ENCODE peak calls at places on chromosomes 13 and 19, in six cellular contexts. One of them, this sample, is unnamed.

GRCh38 chr19:9848761-9849160 is 13.6 kb downstream of the PIN1 start:
- DNase-seq in HCT116: no peak
- DNase-seq in suprapubic skin: no peak
- DNase-seq in sigmoid colon: no peak
- DNase-seq in K562: no peak
- DNase-seq in prostate gland: no peak
- DNase-seq in this sample: no peak

GRCh38 chr13:36412736-36413135 is 19.6 kb upstream of the CCNA1 start:
- DNase-seq in prostate gland: no peak
- DNase-seq in sigmoid colon: no peak
- DNase-seq in HCT116: no peak
- DNase-seq in K562: no peak
- DNase-seq in suprapubic skin: no peak
- DNase-seq in this sample: no peak

GRCh38 chr13:111467111-111467890 is 146.9 kb downstream of the TEX29 start:
- DNase-seq in K562: no peak
- DNase-seq in prostate gland: no peak
- DNase-seq in HCT116: no peak
- DNase-seq in sigmoid colon: no peak
- DNase-seq in suprapubic skin: peak; percentile 67
- DNase-seq in this sample: peak; percentile 79

GRCh38 chr13:28628250-28628649 is 30.7 kb upstream of the POMP start:
- DNase-seq in K562: no peak
- DNase-seq in prostate gland: no peak
- DNase-seq in suprapubic skin: no peak
- DNase-seq in HCT116: no peak
- DNase-seq in sigmoid colon: no peak
- DNase-seq in this sample: no peak

GRCh38 chr13:71240906-71241305 is 626.1 kb downstream of the DACH1 start:
- DNase-seq in sigmoid colon: no peak
- DNase-seq in suprapubic skin: no peak
- DNase-seq in prostate gland: no peak
- DNase-seq in K562: no peak
- DNase-seq in HCT116: no peak
- DNase-seq in this sample: no peak

GRCh38 chr19:2148482-2149135 is 2.8 kb downstream of the AP3D1 start:
- DNase-seq in HCT116: no peak
- DNase-seq in prostate gland: no peak
- DNase-seq in suprapubic skin: no peak
- DNase-seq in K562: no peak
- DNase-seq in sigmoid colon: no peak
- DNase-seq in this sample: no peak

GRCh38 chr19:30682576-30683536 is 310.7 kb downstream of the ZNF536 start:
- DNase-seq in prostate gland: peak; percentile 59
- DNase-seq in sigmoid colon: peak; percentile 85
- DNase-seq in suprapubic skin: no peak
- DNase-seq in HCT116: peak; percentile 12
- DNase-seq in K562: peak; percentile 82
- DNase-seq in this sample: no peak

GRCh38 chr19:1102407-1103106 is 1.2 kb upstream of the GPX4 start:
- DNase-seq in K562: no peak
- DNase-seq in suprapubic skin: no peak
- DNase-seq in sigmoid colon: no peak
- DNase-seq in HCT116: peak; percentile 95
- DNase-seq in prostate gland: peak; percentile 55
- DNase-seq in this sample: no peak

GRCh38 chr13:106587787-106588186 is 19.9 kb upstream of the ARGLU1 start:
- DNase-seq in HCT116: no peak
- DNase-seq in sigmoid colon: no peak
- DNase-seq in suprapubic skin: no peak
- DNase-seq in K562: no peak
- DNase-seq in prostate gland: no peak
- DNase-seq in this sample: no peak

GRCh38 chr13:101217086-101217485 is 199.2 kb downstream of the NALCN start:
- DNase-seq in HCT116: no peak
- DNase-seq in sigmoid colon: no peak
- DNase-seq in prostate gland: no peak
- DNase-seq in K562: no peak
- DNase-seq in suprapubic skin: no peak
- DNase-seq in this sample: no peak

GRCh38 chr19:7685546-7686445 is 5.2 kb downstream of the TRAPPC5 start:
- DNase-seq in K562: no peak
- DNase-seq in suprapubic skin: no peak
- DNase-seq in sigmoid colon: no peak
- DNase-seq in HCT116: no peak
- DNase-seq in prostate gland: no peak
- DNase-seq in this sample: no peak

GRCh38 chr19:39405930-39406655 is 554 bp upstream of the ZFP36 start:
- DNase-seq in prostate gland: peak; percentile 81
- DNase-seq in suprapubic skin: no peak
- DNase-seq in HCT116: no peak
- DNase-seq in K562: no peak
- DNase-seq in sigmoid colon: no peak
- DNase-seq in this sample: no peak

GRCh38 chr13:85798999-85799646 is at the start of gene SLITRK6:
- DNase-seq in prostate gland: peak; percentile 74
- DNase-seq in K562: no peak
- DNase-seq in sigmoid colon: no peak
- DNase-seq in suprapubic skin: no peak
- DNase-seq in HCT116: peak; percentile 15
- DNase-seq in this sample: no peak

DNA sequence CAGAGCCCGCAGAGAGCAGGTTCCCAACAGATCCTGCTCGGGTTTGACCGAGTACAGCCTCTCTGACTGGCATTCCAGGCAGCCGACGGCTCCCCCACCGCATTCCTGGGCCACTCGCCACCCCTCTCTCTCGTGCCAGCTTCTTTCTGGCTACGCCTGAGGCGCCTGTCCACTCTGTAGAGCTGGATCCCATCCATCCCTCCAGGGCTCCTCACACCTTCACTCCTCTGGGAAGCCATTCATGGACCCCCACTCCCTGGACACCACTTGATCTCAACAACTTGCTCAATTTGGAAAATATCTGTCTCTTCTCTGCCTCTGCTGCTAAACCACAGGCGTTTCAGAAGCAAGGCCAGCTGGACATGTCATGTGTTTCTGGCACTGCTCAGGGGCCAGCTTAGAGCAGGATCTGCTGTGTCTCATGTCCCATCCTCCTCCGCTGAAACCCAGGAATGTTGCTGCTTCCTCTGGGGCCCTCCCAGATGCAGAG is 30.6 kb upstream of the ATP1A3 start:
- DNase-seq in prostate gland: no peak
- DNase-seq in suprapubic skin: no peak
- DNase-seq in HCT116: no peak
- DNase-seq in K562: no peak
- DNase-seq in sigmoid colon: peak; percentile 77
- DNase-seq in this sample: no peak
- TF ChIP-seq POLR2AphosphoS5 in prostate gland: no peak
- TF ChIP-seq POLR2AphosphoS5 in suprapubic skin: no peak
- TF ChIP-seq POLR2AphosphoS5 in HCT116: no peak
- TF ChIP-seq POLR2AphosphoS5 in K562: no peak
- TF ChIP-seq POLR2AphosphoS5 in sigmoid colon: peak; percentile 88
- TF ChIP-seq POLR2AphosphoS5 in this sample: no peak

DNA sequence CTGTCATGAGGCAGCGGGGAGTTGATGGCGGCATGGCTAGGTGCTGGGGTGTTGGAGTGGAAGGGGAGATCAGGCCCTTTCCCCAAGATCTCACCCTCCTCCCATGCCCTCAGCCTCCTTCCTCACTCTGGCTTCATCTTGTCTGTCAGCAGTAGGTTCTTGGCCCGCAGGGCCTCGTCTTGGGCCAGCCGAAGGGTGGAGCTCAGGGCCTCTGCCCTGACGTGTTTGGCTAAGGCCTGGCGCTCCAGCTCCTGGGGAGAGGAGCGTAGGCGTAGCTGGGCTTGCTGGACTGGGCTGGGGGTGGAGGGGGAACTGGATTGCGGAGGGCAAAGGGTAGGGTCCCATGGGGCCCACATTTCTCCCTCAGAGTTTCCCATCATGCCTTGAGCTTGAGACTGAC is 23.2 kb downstream of the TSKS start:
- DNase-seq in K562: no peak
- DNase-seq in suprapubic skin: no peak
- DNase-seq in sigmoid colon: no peak
- DNase-seq in HCT116: no peak
- DNase-seq in prostate gland: no peak
- DNase-seq in this sample: no peak
- TF ChIP-seq POLR2A in K562: no peak
- TF ChIP-seq POLR2A in suprapubic skin: no peak
- TF ChIP-seq POLR2A in sigmoid colon: no peak
- TF ChIP-seq POLR2A in HCT116: no peak
- TF ChIP-seq POLR2A in prostate gland: no peak
- TF ChIP-seq POLR2A in this sample: no peak

GRCh38 chr19:45677351-45678230 is 9.6 kb downstream of the GIPR start:
- DNase-seq in suprapubic skin: peak; percentile 90
- DNase-seq in K562: peak; percentile 63
- DNase-seq in HCT116: peak; percentile 99
- DNase-seq in prostate gland: peak; percentile 92
- DNase-seq in sigmoid colon: no peak
- DNase-seq in this sample: no peak
- TF ChIP-seq CTCF in suprapubic skin: no peak
- TF ChIP-seq CTCF in K562: no peak
- TF ChIP-seq CTCF in HCT116: no peak
- TF ChIP-seq CTCF in prostate gland: no peak
- TF ChIP-seq CTCF in sigmoid colon: no peak
- TF ChIP-seq CTCF in this sample: no peak

GRCh38 chr19:15265214-15265613 is 33.0 kb upstream of the EPHX3 start:
- DNase-seq in sigmoid colon: no peak
- DNase-seq in prostate gland: no peak
- DNase-seq in suprapubic skin: no peak
- DNase-seq in K562: no peak
- DNase-seq in HCT116: no peak
- DNase-seq in this sample: no peak

GRCh38 chr19:15264933-15265206 is 32.6 kb upstream of the EPHX3 start:
- DNase-seq in K562: no peak
- DNase-seq in sigmoid colon: no peak
- DNase-seq in suprapubic skin: no peak
- DNase-seq in prostate gland: no peak
- DNase-seq in HCT116: no peak
- DNase-seq in this sample: no peak

GRCh38 chr19:15265849-15266248 is 33.6 kb upstream of the EPHX3 start:
- DNase-seq in K562: no peak
- DNase-seq in HCT116: no peak
- DNase-seq in prostate gland: peak; percentile 76
- DNase-seq in sigmoid colon: peak; percentile 97
- DNase-seq in suprapubic skin: peak; percentile 85
- DNase-seq in this sample: no peak

GRCh38 chr19:15263361-15263985 is 31.2 kb upstream of the EPHX3 start:
- DNase-seq in suprapubic skin: no peak
- DNase-seq in HCT116: no peak
- DNase-seq in K562: no peak
- DNase-seq in prostate gland: no peak
- DNase-seq in sigmoid colon: no peak
- DNase-seq in this sample: no peak

DNA sequence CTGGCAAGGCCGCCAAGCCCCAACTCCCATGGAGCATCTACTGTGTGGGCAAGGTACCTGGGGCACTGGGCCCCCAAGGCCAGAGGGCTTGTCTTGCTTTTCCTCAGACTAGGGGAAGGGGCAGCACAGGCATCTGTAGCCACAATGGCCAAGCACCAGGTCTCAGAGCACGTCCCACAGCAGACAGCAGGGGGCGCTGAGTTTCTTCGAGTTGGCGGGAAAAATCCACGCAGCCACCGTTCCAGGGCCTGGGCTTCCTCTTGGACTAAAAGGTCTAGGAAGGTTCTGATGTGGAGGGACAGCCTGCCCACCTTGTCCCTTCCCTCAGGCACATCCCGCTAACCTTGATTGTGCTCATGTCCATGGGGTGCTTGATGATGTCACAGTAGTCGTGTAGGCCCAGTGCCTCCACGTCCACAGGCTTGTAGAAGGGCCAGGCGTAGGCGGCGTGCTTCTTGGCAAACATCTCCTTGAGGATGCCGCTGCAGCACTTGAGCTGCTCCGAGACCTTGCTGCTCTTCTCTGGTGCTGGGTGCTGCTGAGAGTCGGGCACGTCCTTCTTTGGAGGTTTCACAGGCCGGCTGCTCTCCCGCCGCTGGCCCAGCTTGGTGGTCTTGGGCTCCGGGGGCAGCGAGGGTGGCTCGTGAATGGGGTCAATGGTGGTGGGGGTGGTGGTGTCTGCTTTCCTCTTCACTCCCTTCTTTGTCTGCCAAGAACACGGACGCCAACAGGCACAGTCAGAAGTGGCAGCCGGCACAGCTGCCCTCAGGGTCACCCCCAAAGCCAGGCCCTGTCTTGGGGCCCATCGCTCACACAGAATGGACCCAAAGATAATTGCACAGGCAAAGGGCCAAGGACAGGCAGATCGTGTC is 32.0 kb upstream of the EPHX3 start:
- DNase-seq in prostate gland: peak; percentile 61
- DNase-seq in K562: peak; percentile 66
- DNase-seq in sigmoid colon: peak; percentile 91
- DNase-seq in HCT116: peak; percentile 45
- DNase-seq in suprapubic skin: peak; percentile 91
- DNase-seq in this sample: no peak
- TF ChIP-seq POLR2AphosphoS5 in prostate gland: peak; percentile 53
- TF ChIP-seq POLR2AphosphoS5 in K562: no peak
- TF ChIP-seq POLR2AphosphoS5 in sigmoid colon: peak; percentile 52
- TF ChIP-seq POLR2AphosphoS5 in HCT116: no peak
- TF ChIP-seq POLR2AphosphoS5 in suprapubic skin: no peak
- TF ChIP-seq POLR2AphosphoS5 in this sample: no peak

DNA sequence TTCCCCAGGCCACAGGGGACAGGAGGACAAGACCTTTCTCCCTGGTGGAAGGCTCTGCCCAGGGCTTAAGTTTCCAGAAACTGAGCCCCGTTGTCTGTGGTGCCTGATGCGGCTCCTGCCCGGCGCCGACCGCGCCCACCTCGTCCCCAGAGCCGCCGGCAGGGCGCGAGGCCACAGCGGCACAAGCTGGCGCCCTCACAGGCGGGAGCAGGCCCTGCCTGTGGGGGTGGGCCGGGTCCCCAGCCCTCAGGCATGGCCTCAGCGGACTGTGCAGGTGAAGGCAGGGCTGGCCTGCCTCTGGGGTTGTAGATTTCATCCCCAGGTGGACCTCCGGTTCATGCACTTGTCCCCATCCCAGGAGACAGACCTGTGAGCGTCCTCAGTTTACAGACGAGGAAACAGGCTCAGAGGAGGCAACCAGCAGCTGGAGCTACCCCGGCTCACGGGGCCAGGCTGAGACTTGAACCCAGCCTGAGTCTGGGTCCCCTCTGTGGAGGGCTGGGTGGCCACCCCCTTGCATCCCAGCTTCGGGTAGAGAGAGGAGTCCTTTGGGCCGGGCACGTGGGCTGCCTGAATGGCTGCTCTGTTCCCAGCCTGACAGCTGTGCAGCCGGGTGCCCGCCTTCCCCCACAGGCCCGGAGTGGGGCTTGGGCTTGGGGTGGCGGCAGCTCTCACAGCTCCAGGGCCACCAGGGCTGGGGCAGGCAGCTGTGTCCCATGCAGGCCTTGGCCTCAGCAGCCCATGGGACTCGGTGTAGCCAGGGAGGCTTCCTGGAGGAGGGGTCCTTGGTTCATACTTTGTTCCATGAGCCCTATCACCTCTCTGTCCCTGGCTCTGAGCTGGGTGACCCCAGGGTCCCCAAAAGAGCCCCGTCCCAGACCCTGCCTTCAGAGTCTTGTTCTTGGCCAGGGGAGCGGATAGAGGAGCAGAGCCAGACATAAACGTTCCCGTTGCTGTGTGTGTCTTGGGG is 26.8 kb downstream of the PIAS4 start:
- DNase-seq in HCT116: no peak
- DNase-seq in suprapubic skin: no peak
- DNase-seq in sigmoid colon: no peak
- DNase-seq in prostate gland: no peak
- DNase-seq in K562: no peak
- DNase-seq in this sample: no peak
- TF ChIP-seq POLR2A in HCT116: no peak
- TF ChIP-seq POLR2A in suprapubic skin: no peak
- TF ChIP-seq POLR2A in sigmoid colon: no peak
- TF ChIP-seq POLR2A in prostate gland: no peak
- TF ChIP-seq POLR2A in K562: no peak
- TF ChIP-seq POLR2A in this sample: no peak